ENCODE peak calls at places on chromosomes 16 and 17, in six cellular contexts. U is GM13976; T is NCI-H2029 treated with DMSO at 0.1 percent for 48 hours; A is cardiac muscle cell; G is upper lobe of right lung; Z is CD8-positive, alpha-beta memory T cell. Q is an unnamed sample.

GRCh38 chr17:17757944-17758343 is 76.7 kb downstream of the RAI1 start:
- DNase-seq in U (no peak), T (no peak), A (no peak), G (no peak), Z (no peak), Q (no peak)

GRCh38 chr17:80780381-80781187 is 211.1 kb upstream of the CHMP6 start:
- DNase-seq in U (peak; percentile 83), T (no peak), A (no peak), G (no peak), Z (no peak), Q (no peak)

GRCh38 chr17:47720754-47721533 is 12.1 kb upstream of the TBX21 start:
- DNase-seq in U (peak; percentile 77), T (no peak), A (peak; percentile 25), G (no peak), Z (peak; percentile 62), Q (peak; percentile 34)

GRCh38 chr16:10669791-10670190 is 24.9 kb downstream of the TEKT5 start:
- DNase-seq in U (no peak), T (no peak), A (no peak), G (no peak), Z (no peak), Q (no peak)

GRCh38 chr17:50807675-50808074 is 27.7 kb upstream of the WFIKKN2 start:
- DNase-seq in U (no peak), T (no peak), A (no peak), G (no peak), Z (no peak), Q (no peak)

GRCh38 chr16:75023019-75023418 is 24.2 kb downstream of the ZNRF1 start:
- DNase-seq in U (no peak), T (no peak), A (no peak), G (no peak), Z (no peak), Q (no peak)

GRCh38 chr16:53022374-53022773 is 30.3 kb downstream of the CHD9NB start:
- DNase-seq in U (peak; percentile 48), T (peak; percentile 2), A (peak; percentile 72), G (no peak), Z (no peak), Q (no peak)

GRCh38 chr16:28264656-28265055 is 27.7 kb upstream of the SBK1 start:
- DNase-seq in U (no peak), T (no peak), A (peak; percentile 81), G (no peak), Z (no peak), Q (no peak)

GRCh38 chr17:15268465-15268864 is 3.3 kb upstream of the PMP22 start:
- DNase-seq in U (no peak), T (no peak), A (no peak), G (no peak), Z (no peak), Q (no peak)

GRCh38 chr16:85402910-85403692 is 210.0 kb upstream of the GSE1 start:
- DNase-seq in U (no peak), T (no peak), A (peak; percentile 85), G (peak; percentile 63), Z (no peak), Q (no peak)